ENCODE peak calls at places on chromosomes 6 and 20, in seven cellular contexts. A is HepG2, E is HCT116, C is SK-N-SH, D is H1, B is K562, F is GM12878. V is an unnamed sample.

GRCh38 chr6:21538186-21538798 is 55.3 kb upstream of the SOX4 start:
- DNase-seq in A (peak), E (no peak), C (no peak), D (no peak), B (no peak), F (no peak), V (no peak)

GRCh38 chr6:144659202-144659731 is 374.1 kb downstream of the UTRN start:
- DNase-seq in A (peak), E (no peak), C (peak), D (no peak), B (no peak), F (no peak), V (no peak)

GRCh38 chr20:51710503-51710902 is 57.7 kb downstream of the ATP9A start:
- DNase-seq in A (no peak), E (no peak), C (no peak), D (no peak), B (no peak), F (no peak), V (no peak)

GRCh38 chr6:124956018-124956417 is 6.2 kb upstream of the RNF217 start:
- DNase-seq in A (no peak), E (no peak), C (no peak), D (no peak), B (no peak), F (no peak), V (no peak)

GRCh38 chr6:15793288-15793687 is 130.5 kb upstream of the DTNBP1 start:
- DNase-seq in A (no peak), E (no peak), C (no peak), D (no peak), B (peak), F (no peak), V (peak)

GRCh38 chr6:138311268-138311667 is 66.4 kb upstream of the SMIM28 start:
- DNase-seq in A (no peak), E (no peak), C (no peak), D (no peak), B (no peak), F (no peak), V (no peak)

GRCh38 chr20:50339196-50339901 is 148.7 kb downstream of the CEBPB start:
- DNase-seq in A (no peak), E (no peak), C (peak), D (no peak), B (no peak), F (no peak), V (no peak)

GRCh38 chr6:113129991-113130390 is 727.2 kb upstream of the MARCKS start:
- DNase-seq in A (no peak), E (no peak), C (no peak), D (no peak), B (no peak), F (no peak), V (no peak)

GRCh38 chr6:79895382-79896100 is 51.8 kb downstream of the ELOVL4 start:
- DNase-seq in A (no peak), E (no peak), C (no peak), D (no peak), B (no peak), F (no peak), V (no peak)

GRCh38 chr6:138286698-138287097 is 68.4 kb upstream of the PBOV1 start:
- DNase-seq in A (no peak), E (no peak), C (no peak), D (no peak), B (no peak), F (no peak), V (no peak)

GRCh38 chr6:76631641-76632040 is 559.2 kb upstream of the IMPG1 start:
- DNase-seq in A (no peak), E (no peak), C (no peak), D (no peak), B (no peak), F (no peak), V (no peak)

GRCh38 chr6:157638779-157639178 is 184.3 kb upstream of the SNX9 start:
- DNase-seq in A (no peak), E (no peak), C (no peak), D (no peak), B (no peak), F (no peak), V (no peak)

GRCh38 chr20:52234302-52235045 is 42.9 kb upstream of the ZFP64 start:
- DNase-seq in A (peak), E (no peak), C (no peak), D (no peak), B (no peak), F (no peak), V (no peak)

GRCh38 chr6:143333749-143334520 is 116.6 kb downstream of the ADAT2 start:
- DNase-seq in A (no peak), E (no peak), C (no peak), D (no peak), B (no peak), F (no peak), V (no peak)

GRCh38 chr6:16901777-16902176 is 140.5 kb upstream of the ATXN1 start:
- DNase-seq in A (no peak), E (no peak), C (peak), D (no peak), B (no peak), F (no peak), V (no peak)

GRCh38 chr20:38724603-38725457 is 544 bp downstream of the SLC32A1 start:
- DNase-seq in A (no peak), E (no peak), C (peak), D (no peak), B (peak), F (no peak), V (peak)

GRCh38 chr6:41546475-41546865 is 289 bp downstream of the FOXP4 start:
- DNase-seq in A (no peak), E (no peak), C (no peak), D (no peak), B (no peak), F (no peak), V (peak)

GRCh38 chr6:97068211-97068610 is 143.7 kb downstream of the KLHL32 start:
- DNase-seq in A (peak), E (peak), C (peak), D (no peak), B (peak), F (no peak), V (no peak)

GRCh38 chr6:136753624-136754023 is 38.7 kb downstream of the MAP3K5 start:
- DNase-seq in A (no peak), E (no peak), C (no peak), D (no peak), B (no peak), F (no peak), V (no peak)

GRCh38 chr20:42258568-42258967 is 640.4 kb upstream of the CHD6 start:
- DNase-seq in A (no peak), E (no peak), C (no peak), D (no peak), B (no peak), F (no peak), V (no peak)

GRCh38 chr20:7836076-7836475 is 104.2 kb downstream of the HAO1 start:
- DNase-seq in A (no peak), E (no peak), C (no peak), D (no peak), B (no peak), F (no peak), V (no peak)

GRCh38 chr6:85920782-85921181 is 278.1 kb upstream of the SYNCRIP start:
- DNase-seq in A (no peak), E (no peak), C (no peak), D (no peak), B (no peak), F (no peak), V (no peak)

GRCh38 chr20:4116091-4116490 is 100.7 kb upstream of the RNF24 start:
- DNase-seq in A (no peak), E (no peak), C (no peak), D (no peak), B (no peak), F (no peak), V (no peak)

GRCh38 chr6:41705996-41706835 is 29.2 kb downstream of the TFEB start:
- DNase-seq in A (peak), E (no peak), C (peak), D (peak), B (peak), F (peak), V (peak)

GRCh38 chr6:158808918-158809678 is 10.1 kb downstream of the EZR start:
- DNase-seq in A (peak), E (no peak), C (no peak), D (no peak), B (no peak), F (peak), V (no peak)

GRCh38 chr20:25227317-25227831 is 20.5 kb upstream of the PYGB start:
- DNase-seq in A (peak), E (no peak), C (no peak), D (no peak), B (no peak), F (no peak), V (no peak)

GRCh38 chr6:18406955-18407738 is 20.0 kb downstream of the RNF144B start:
- DNase-seq in A (no peak), E (no peak), C (no peak), D (no peak), B (no peak), F (no peak), V (no peak)

GRCh38 chr6:163554663-163555062 is 140.1 kb downstream of the QKI start:
- DNase-seq in A (peak), E (no peak), C (peak), D (no peak), B (peak), F (no peak), V (no peak)

GRCh38 chr6:65707134-65707826 is at the start of gene EYS:
- DNase-seq in A (no peak), E (no peak), C (peak), D (no peak), B (no peak), F (no peak), V (no peak)

GRCh38 chr6:25612666-25613065 is 39.3 kb upstream of the SCGN start:
- DNase-seq in A (no peak), E (no peak), C (no peak), D (no peak), B (no peak), F (no peak), V (no peak)

GRCh38 chr6:35568967-35569606 is 56.4 kb upstream of the TULP1 start:
- DNase-seq in A (peak), E (no peak), C (peak), D (no peak), B (no peak), F (no peak), V (peak)

GRCh38 chr20:24986436-24987015 is 6.0 kb downstream of the APMAP start:
- DNase-seq in A (no peak), E (no peak), C (no peak), D (no peak), B (no peak), F (no peak), V (no peak)

GRCh38 chr6:68777956-68778355 is 142.9 kb downstream of the ADGRB3 start:
- DNase-seq in A (no peak), E (no peak), C (peak), D (no peak), B (no peak), F (no peak), V (no peak)

GRCh38 chr6:68776382-68776781 is 141.3 kb downstream of the ADGRB3 start:
- DNase-seq in A (no peak), E (no peak), C (no peak), D (no peak), B (no peak), F (no peak), V (no peak)

GRCh38 chr6:68774843-68775242 is 139.8 kb downstream of the ADGRB3 start:
- DNase-seq in A (no peak), E (no peak), C (no peak), D (no peak), B (no peak), F (no peak), V (no peak)

GRCh38 chr6:68779366-68779765 is 144.3 kb downstream of the ADGRB3 start:
- DNase-seq in A (no peak), E (no peak), C (no peak), D (no peak), B (no peak), F (no peak), V (no peak)

DNA sequence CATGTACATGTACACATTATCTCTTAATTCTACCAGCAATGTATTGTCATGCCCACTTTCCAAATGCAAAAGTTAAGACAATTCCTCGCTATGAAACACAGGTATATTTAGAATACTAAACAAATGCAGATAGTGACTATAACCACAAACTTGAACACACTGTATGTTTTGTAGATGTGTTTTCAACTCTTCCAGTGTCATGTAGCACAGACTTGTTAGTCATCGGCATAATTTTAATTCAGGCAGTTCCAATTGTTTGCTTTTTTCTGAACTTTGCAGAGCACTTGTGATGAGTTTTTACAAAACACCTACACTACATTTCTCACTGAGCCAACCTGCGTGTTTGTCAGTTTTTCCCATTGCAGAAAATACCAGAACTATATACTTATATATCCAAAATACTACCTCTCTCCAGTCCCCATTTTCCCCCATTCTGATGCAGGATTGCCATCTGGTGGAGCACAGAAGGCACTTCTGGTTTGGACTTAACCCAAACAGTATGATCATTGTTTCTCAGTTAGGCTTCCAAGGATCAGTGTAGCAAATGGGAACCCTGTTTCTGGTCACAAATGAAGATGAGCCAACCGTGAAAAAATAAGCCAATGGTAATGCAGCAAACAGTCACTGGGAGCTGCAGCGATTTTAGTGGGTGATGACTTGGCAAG is 143.4 kb downstream of the ADGRB3 start:
- DNase-seq in A (peak), E (no peak), C (peak), D (peak), B (peak), F (no peak), V (peak)
- TF ChIP-seq JUND in A (no peak), E (no peak), C (no peak), D (no peak), B (no peak), F (no peak), V (no peak)

GRCh38 chr6:3053231-3053508 is 15.1 kb upstream of the RIPK1 start:
- DNase-seq in A (peak), E (no peak), C (no peak), D (no peak), B (no peak), F (no peak), V (no peak)

GRCh38 chr6:3057063-3057462 is 11.2 kb upstream of the RIPK1 start:
- DNase-seq in A (no peak), E (no peak), C (no peak), D (no peak), B (no peak), F (no peak), V (no peak)

GRCh38 chr6:3052481-3053230 is 15.6 kb upstream of the RIPK1 start:
- DNase-seq in A (no peak), E (no peak), C (no peak), D (no peak), B (peak), F (no peak), V (no peak)
- TF ChIP-seq JUND in A (no peak), E (no peak), C (no peak), D (no peak), B (peak), F (no peak), V (no peak)

GRCh38 chr6:27502508-27503435 is 29.9 kb upstream of the ZNF184 start:
- DNase-seq in A (peak), E (peak), C (no peak), D (no peak), B (peak), F (peak), V (peak)
- TF ChIP-seq JUND in A (peak), E (no peak), C (no peak), D (no peak), B (peak), F (no peak), V (no peak)

GRCh38 chr20:47876348-47877056 is 91.2 kb upstream of the SULF2 start:
- DNase-seq in A (no peak), E (no peak), C (no peak), D (no peak), B (no peak), F (no peak), V (no peak)
- TF ChIP-seq JUND in A (no peak), E (no peak), C (no peak), D (no peak), B (no peak), F (no peak), V (no peak)

DNA sequence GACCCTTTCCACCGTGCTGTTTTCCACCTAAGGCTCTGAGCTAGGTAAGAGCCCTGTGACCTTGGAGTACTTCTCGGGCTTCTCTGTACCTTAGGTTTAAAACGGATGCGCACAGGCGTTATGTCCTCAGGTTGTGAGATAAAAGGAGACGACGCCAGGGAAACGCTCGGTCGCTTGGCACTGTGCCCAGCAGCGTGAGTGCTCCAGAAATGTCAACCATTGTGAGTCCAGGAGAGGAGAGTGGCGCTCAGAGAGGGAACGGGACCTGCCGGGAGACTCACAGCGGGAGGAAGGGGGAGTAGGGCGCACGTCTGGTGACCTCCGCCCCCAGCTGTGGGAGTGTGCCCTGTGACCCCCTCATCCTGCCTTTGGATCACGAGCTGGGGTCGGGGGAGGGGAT is 33.8 kb upstream of the SCRT2 start:
- DNase-seq in A (no peak), E (no peak), C (peak), D (no peak), B (no peak), F (no peak), V (no peak)
- TF ChIP-seq JUND in A (no peak), E (no peak), C (no peak), D (no peak), B (no peak), F (no peak), V (no peak)

V was measured in T47D.